ENCODE peak calls at places on chromosomes 1 and 21, in seven cellular contexts. One of them, this sample, is unnamed.

GRCh38 chr1:50976111-50976889 is 6.3 kb downstream of the CDKN2C start:
- DNase-seq in tibial artery: no peak
- DNase-seq in endothelial cell of umbilical vein: no peak
- DNase-seq in foreskin fibroblast: no peak
- DNase-seq in cardiac fibroblast: no peak
- DNase-seq in HepG2: no peak
- DNase-seq in cardiac muscle cell: no peak
- DNase-seq in this sample: no peak

GRCh38 chr1:178609015-178609414 is 96.1 kb downstream of the TEX35 start:
- DNase-seq in tibial artery: no peak
- DNase-seq in endothelial cell of umbilical vein: peak
- DNase-seq in foreskin fibroblast: peak
- DNase-seq in cardiac fibroblast: peak
- DNase-seq in HepG2: no peak
- DNase-seq in cardiac muscle cell: no peak
- DNase-seq in this sample: no peak

GRCh38 chr1:150994248-150994647 is 12.2 kb downstream of the ANXA9 start:
- DNase-seq in tibial artery: no peak
- DNase-seq in endothelial cell of umbilical vein: no peak
- DNase-seq in foreskin fibroblast: no peak
- DNase-seq in cardiac fibroblast: no peak
- DNase-seq in HepG2: no peak
- DNase-seq in cardiac muscle cell: no peak
- DNase-seq in this sample: no peak

GRCh38 chr1:231180034-231180433 is 18.2 kb downstream of the TRIM67 start:
- DNase-seq in tibial artery: no peak
- DNase-seq in endothelial cell of umbilical vein: no peak
- DNase-seq in foreskin fibroblast: no peak
- DNase-seq in cardiac fibroblast: no peak
- DNase-seq in HepG2: no peak
- DNase-seq in cardiac muscle cell: no peak
- DNase-seq in this sample: no peak

GRCh38 chr1:200880212-200880611 is 7.4 kb downstream of the GPR25 start:
- DNase-seq in tibial artery: no peak
- DNase-seq in endothelial cell of umbilical vein: no peak
- DNase-seq in foreskin fibroblast: no peak
- DNase-seq in cardiac fibroblast: no peak
- DNase-seq in HepG2: no peak
- DNase-seq in cardiac muscle cell: no peak
- DNase-seq in this sample: no peak

GRCh38 chr1:44606701-44607281 is 67.5 kb downstream of the TMEM53 start:
- DNase-seq in tibial artery: no peak
- DNase-seq in endothelial cell of umbilical vein: no peak
- DNase-seq in foreskin fibroblast: no peak
- DNase-seq in cardiac fibroblast: no peak
- DNase-seq in HepG2: no peak
- DNase-seq in cardiac muscle cell: no peak
- DNase-seq in this sample: no peak

GRCh38 chr1:116404699-116405098 is 31.7 kb downstream of the ATP1A1 start:
- DNase-seq in tibial artery: no peak
- DNase-seq in endothelial cell of umbilical vein: no peak
- DNase-seq in foreskin fibroblast: no peak
- DNase-seq in cardiac fibroblast: no peak
- DNase-seq in HepG2: no peak
- DNase-seq in cardiac muscle cell: no peak
- DNase-seq in this sample: no peak

GRCh38 chr1:24619376-24619775 is 23.7 kb upstream of the SRRM1 start:
- DNase-seq in tibial artery: no peak
- DNase-seq in endothelial cell of umbilical vein: no peak
- DNase-seq in foreskin fibroblast: no peak
- DNase-seq in cardiac fibroblast: no peak
- DNase-seq in HepG2: peak
- DNase-seq in cardiac muscle cell: no peak
- DNase-seq in this sample: no peak

GRCh38 chr1:112397051-112397471 is 1.0 kb downstream of the CTTNBP2NL start:
- DNase-seq in tibial artery: no peak
- DNase-seq in endothelial cell of umbilical vein: peak
- DNase-seq in foreskin fibroblast: peak
- DNase-seq in cardiac fibroblast: no peak
- DNase-seq in HepG2: no peak
- DNase-seq in cardiac muscle cell: no peak
- DNase-seq in this sample: no peak

GRCh38 chr1:106846656-106847055 is 209.8 kb upstream of the PRMT6 start:
- DNase-seq in tibial artery: no peak
- DNase-seq in endothelial cell of umbilical vein: no peak
- DNase-seq in foreskin fibroblast: no peak
- DNase-seq in cardiac fibroblast: no peak
- DNase-seq in HepG2: no peak
- DNase-seq in cardiac muscle cell: no peak
- DNase-seq in this sample: no peak

GRCh38 chr1:84892657-84893618 is at the start of gene LPAR3:
- DNase-seq in tibial artery: no peak
- DNase-seq in endothelial cell of umbilical vein: no peak
- DNase-seq in foreskin fibroblast: peak
- DNase-seq in cardiac fibroblast: peak
- DNase-seq in HepG2: no peak
- DNase-seq in cardiac muscle cell: peak
- DNase-seq in this sample: no peak

GRCh38 chr21:46154155-46154954 is 1.0 kb downstream of the FTCD start:
- DNase-seq in tibial artery: peak
- DNase-seq in endothelial cell of umbilical vein: no peak
- DNase-seq in foreskin fibroblast: no peak
- DNase-seq in cardiac fibroblast: no peak
- DNase-seq in HepG2: no peak
- DNase-seq in cardiac muscle cell: no peak
- DNase-seq in this sample: no peak

GRCh38 chr1:1955651-1956094 is 36.6 kb upstream of the TMEM52 start:
- DNase-seq in tibial artery: no peak
- DNase-seq in endothelial cell of umbilical vein: no peak
- DNase-seq in foreskin fibroblast: no peak
- DNase-seq in cardiac fibroblast: no peak
- DNase-seq in HepG2: peak
- DNase-seq in cardiac muscle cell: no peak
- DNase-seq in this sample: no peak

GRCh38 chr1:1956101-1956500 is 37.0 kb upstream of the TMEM52 start:
- DNase-seq in tibial artery: no peak
- DNase-seq in endothelial cell of umbilical vein: no peak
- DNase-seq in foreskin fibroblast: no peak
- DNase-seq in cardiac fibroblast: no peak
- DNase-seq in HepG2: no peak
- DNase-seq in cardiac muscle cell: no peak
- DNase-seq in this sample: no peak

GRCh38 chr1:1954015-1954414 is 34.9 kb upstream of the TMEM52 start:
- DNase-seq in tibial artery: no peak
- DNase-seq in endothelial cell of umbilical vein: no peak
- DNase-seq in foreskin fibroblast: no peak
- DNase-seq in cardiac fibroblast: no peak
- DNase-seq in HepG2: no peak
- DNase-seq in cardiac muscle cell: no peak
- DNase-seq in this sample: no peak

GRCh38 chr1:1956586-1957532 is 37.8 kb upstream of the TMEM52 start:
- DNase-seq in tibial artery: no peak
- DNase-seq in endothelial cell of umbilical vein: no peak
- DNase-seq in foreskin fibroblast: no peak
- DNase-seq in cardiac fibroblast: no peak
- DNase-seq in HepG2: no peak
- DNase-seq in cardiac muscle cell: no peak
- DNase-seq in this sample: no peak

DNA sequence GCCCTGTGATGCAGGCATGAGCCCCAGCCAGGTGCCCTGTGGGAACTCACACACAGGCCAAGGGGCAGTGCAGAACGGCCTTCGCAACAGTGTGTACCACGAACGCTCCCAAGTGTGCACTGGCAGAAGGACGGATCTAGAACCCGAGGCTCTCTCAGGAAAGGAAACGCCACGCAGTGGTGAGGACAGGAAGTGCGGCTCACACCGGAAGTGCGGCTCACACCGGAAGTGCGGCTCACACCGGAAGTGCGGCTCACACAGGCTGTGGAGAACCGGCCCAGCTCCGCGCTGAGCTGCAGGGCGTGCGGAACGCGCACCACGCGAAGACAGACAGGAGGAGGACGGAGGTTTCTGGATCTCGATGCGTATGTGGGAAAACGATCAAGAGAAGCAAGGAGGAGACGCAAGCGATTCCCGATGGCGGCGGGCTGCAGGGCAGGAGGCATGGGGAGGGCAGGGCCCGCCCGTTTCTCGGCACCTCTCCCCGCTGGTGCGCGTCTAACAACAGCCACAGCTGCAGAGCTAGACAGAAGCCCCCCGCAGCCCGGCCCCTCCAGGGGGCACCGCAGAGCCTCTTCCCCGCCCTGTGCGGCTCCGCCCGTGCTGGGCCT is 35.9 kb upstream of the TMEM52 start:
- DNase-seq in tibial artery: no peak
- DNase-seq in endothelial cell of umbilical vein: no peak
- DNase-seq in foreskin fibroblast: no peak
- DNase-seq in cardiac fibroblast: no peak
- DNase-seq in HepG2: no peak
- DNase-seq in cardiac muscle cell: no peak
- DNase-seq in this sample: no peak
- TF ChIP-seq CTCF in tibial artery: no peak
- TF ChIP-seq CTCF in endothelial cell of umbilical vein: no peak
- TF ChIP-seq CTCF in foreskin fibroblast: no peak
- TF ChIP-seq CTCF in cardiac fibroblast: no peak
- TF ChIP-seq CTCF in HepG2: peak
- TF ChIP-seq CTCF in cardiac muscle cell: peak
- TF ChIP-seq CTCF in this sample: peak

GRCh38 chr1:156437054-156437453 is 63.5 kb downstream of the MEF2D start:
- DNase-seq in tibial artery: no peak
- DNase-seq in endothelial cell of umbilical vein: no peak
- DNase-seq in foreskin fibroblast: no peak
- DNase-seq in cardiac fibroblast: no peak
- DNase-seq in HepG2: no peak
- DNase-seq in cardiac muscle cell: no peak
- DNase-seq in this sample: no peak

GRCh38 chr1:156439036-156439435 is 61.5 kb downstream of the MEF2D start:
- DNase-seq in tibial artery: no peak
- DNase-seq in endothelial cell of umbilical vein: no peak
- DNase-seq in foreskin fibroblast: no peak
- DNase-seq in cardiac fibroblast: no peak
- DNase-seq in HepG2: no peak
- DNase-seq in cardiac muscle cell: no peak
- DNase-seq in this sample: no peak

GRCh38 chr1:156439771-156440183 is 60.8 kb downstream of the MEF2D start:
- DNase-seq in tibial artery: no peak
- DNase-seq in endothelial cell of umbilical vein: no peak
- DNase-seq in foreskin fibroblast: no peak
- DNase-seq in cardiac fibroblast: no peak
- DNase-seq in HepG2: no peak
- DNase-seq in cardiac muscle cell: no peak
- DNase-seq in this sample: no peak

GRCh38 chr1:156437465-156437864 is 63.1 kb downstream of the MEF2D start:
- DNase-seq in tibial artery: no peak
- DNase-seq in endothelial cell of umbilical vein: no peak
- DNase-seq in foreskin fibroblast: no peak
- DNase-seq in cardiac fibroblast: no peak
- DNase-seq in HepG2: no peak
- DNase-seq in cardiac muscle cell: no peak
- DNase-seq in this sample: no peak

DNA sequence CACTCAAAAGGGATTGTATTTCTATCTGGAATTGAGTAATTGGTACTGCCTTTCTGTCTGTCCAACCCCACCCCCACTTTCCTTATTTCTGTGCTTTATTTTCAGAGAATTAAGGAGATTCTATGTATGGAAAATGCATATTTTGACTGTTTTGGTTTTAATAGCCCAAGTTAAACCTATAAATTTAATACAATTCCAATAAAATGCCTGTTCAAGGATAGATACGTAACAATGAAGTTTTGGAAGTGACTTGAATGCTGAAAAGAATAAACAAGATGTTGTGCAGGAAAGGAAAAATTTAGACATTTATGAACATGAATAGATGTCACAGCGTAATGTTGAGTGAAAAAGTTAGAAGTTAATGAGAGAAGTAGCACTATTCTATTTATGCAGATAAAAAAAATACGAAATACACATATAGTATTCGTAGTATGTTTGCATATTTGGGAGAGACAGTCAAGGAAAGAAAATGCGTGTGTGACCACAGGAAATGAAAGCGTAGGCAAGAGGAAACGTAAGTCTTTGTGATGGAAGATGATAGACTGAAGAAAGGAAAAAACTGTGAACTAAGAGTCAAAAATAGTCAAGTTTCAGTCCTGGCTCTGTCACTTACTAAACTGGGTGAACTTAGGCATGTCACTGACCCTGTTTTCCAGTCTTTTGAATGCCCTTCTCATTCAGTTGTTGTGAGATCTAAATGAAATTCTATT is 62.1 kb downstream of the MEF2D start:
- DNase-seq in tibial artery: no peak
- DNase-seq in endothelial cell of umbilical vein: no peak
- DNase-seq in foreskin fibroblast: no peak
- DNase-seq in cardiac fibroblast: peak
- DNase-seq in HepG2: no peak
- DNase-seq in cardiac muscle cell: no peak
- DNase-seq in this sample: no peak
- H3K4me3 ChIP-seq in tibial artery: no peak
- H3K4me3 ChIP-seq in endothelial cell of umbilical vein: no peak
- H3K4me3 ChIP-seq in foreskin fibroblast: no peak
- H3K4me3 ChIP-seq in cardiac fibroblast: no peak
- H3K4me3 ChIP-seq in HepG2: no peak
- H3K4me3 ChIP-seq in cardiac muscle cell: no peak
- H3K4me3 ChIP-seq in this sample: no peak

GRCh38 chr1:114259517-114260160 is 106.0 kb upstream of the SYT6 start:
- DNase-seq in tibial artery: no peak
- DNase-seq in endothelial cell of umbilical vein: no peak
- DNase-seq in foreskin fibroblast: no peak
- DNase-seq in cardiac fibroblast: no peak
- DNase-seq in HepG2: no peak
- DNase-seq in cardiac muscle cell: no peak
- DNase-seq in this sample: no peak
- TF ChIP-seq CTCF in tibial artery: no peak
- TF ChIP-seq CTCF in endothelial cell of umbilical vein: no peak
- TF ChIP-seq CTCF in foreskin fibroblast: no peak
- TF ChIP-seq CTCF in cardiac fibroblast: no peak
- TF ChIP-seq CTCF in HepG2: no peak
- TF ChIP-seq CTCF in cardiac muscle cell: no peak
- TF ChIP-seq CTCF in this sample: no peak

DNA sequence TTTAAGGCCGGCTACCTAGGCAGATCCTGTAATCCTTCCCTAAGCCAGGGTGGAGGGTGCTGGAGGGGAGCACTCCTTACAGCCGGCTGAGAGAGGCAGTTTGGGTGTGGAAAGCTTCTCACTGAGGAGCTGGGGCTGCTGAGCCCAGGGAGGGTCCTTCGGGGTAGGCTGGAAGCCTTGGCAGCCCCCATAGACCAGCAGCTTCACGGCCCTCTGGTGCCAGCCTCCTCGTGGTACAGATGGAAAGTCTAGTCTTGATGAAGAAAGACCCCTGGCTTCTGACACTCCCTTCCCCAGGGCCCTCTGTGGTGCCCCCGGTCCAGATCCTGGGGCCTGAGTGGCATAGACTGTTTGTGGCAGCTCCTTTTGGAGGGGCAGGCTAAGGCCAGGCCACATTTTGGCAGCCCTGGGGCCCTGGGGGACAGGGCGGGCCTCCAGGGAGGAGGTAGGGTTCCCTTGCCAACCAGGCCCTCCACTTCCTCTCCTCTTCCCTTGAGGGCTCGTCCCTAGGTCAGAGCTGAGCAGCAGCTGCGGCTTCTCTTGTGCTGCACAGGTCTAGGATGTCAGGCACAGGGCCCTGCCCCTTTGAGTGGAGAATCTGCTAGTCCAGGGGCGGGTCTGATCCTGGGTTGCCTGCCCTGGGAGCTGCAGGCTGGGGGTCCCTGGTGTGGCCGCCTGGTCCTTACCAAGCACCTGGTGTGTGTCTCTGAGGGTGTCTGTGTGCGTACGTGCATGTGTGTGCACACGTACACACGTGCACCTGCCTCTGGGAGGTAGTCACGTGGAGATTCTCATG is 4.8 kb downstream of the AMPD2 start:
- DNase-seq in tibial artery: peak
- DNase-seq in endothelial cell of umbilical vein: no peak
- DNase-seq in foreskin fibroblast: no peak
- DNase-seq in cardiac fibroblast: no peak
- DNase-seq in HepG2: no peak
- DNase-seq in cardiac muscle cell: no peak
- DNase-seq in this sample: no peak
- H3K4me3 ChIP-seq in tibial artery: peak
- H3K4me3 ChIP-seq in endothelial cell of umbilical vein: no peak
- H3K4me3 ChIP-seq in foreskin fibroblast: no peak
- H3K4me3 ChIP-seq in cardiac fibroblast: no peak
- H3K4me3 ChIP-seq in HepG2: no peak
- H3K4me3 ChIP-seq in cardiac muscle cell: no peak
- H3K4me3 ChIP-seq in this sample: peak